ENCODE peak calls at places on chromosomes 13 and 19, in five cellular contexts. Y, T, P, Q and C are unnamed samples.

GRCh38 chr19:1155352-1156304 is 18.4 kb downstream of the SBNO2 start:
- DNase-seq in T (no peak), Q (no peak), Y (no peak), P (no peak), C (no peak)

GRCh38 chr13:68027311-68027710 is 797.2 kb upstream of the PCDH9 start:
- DNase-seq in P (no peak), Y (no peak), Q (no peak), T (no peak), C (no peak)

GRCh38 chr13:110509971-110510786 is 51.3 kb downstream of the RAB20 start:
- DNase-seq in T (no peak), Q (peak; percentile 67), Y (no peak), P (no peak), C (no peak)

GRCh38 chr13:52455677-52456041 is 381 bp downstream of the CKAP2 start:
- DNase-seq in Q (peak; percentile 84), P (peak; percentile 82), T (peak; percentile 62), Y (peak; percentile 70), C (peak; percentile 84)

GRCh38 chr19:2613507-2614295 is 88.8 kb downstream of the GNG7 start:
- DNase-seq in Q (peak; percentile 66), T (no peak), Y (no peak), P (peak; percentile 79), C (no peak)

GRCh38 chr13:37495046-37495445 is 103.5 kb downstream of the POSTN start:
- DNase-seq in Y (peak; percentile 37), P (no peak), Q (no peak), T (no peak), C (no peak)

GRCh38 chr19:16381756-16382401 is 57.3 kb downstream of the KLF2 start:
- DNase-seq in T (peak; percentile 34), P (no peak), Q (no peak), Y (no peak), C (peak; percentile 56)

GRCh38 chr13:34894756-34895155 is 47.3 kb upstream of the NBEA start:
- DNase-seq in Q (no peak), T (no peak), Y (no peak), P (no peak), C (no peak)

GRCh38 chr13:20528451-20528850 is 2.8 kb upstream of the CRYL1 start:
- DNase-seq in P (peak; percentile 58), Q (no peak), T (no peak), Y (no peak), C (no peak)

GRCh38 chr19:6279931-6280591 is at the start of gene MLLT1:
- DNase-seq in Y (peak; percentile 97), P (peak; percentile 99), T (peak; percentile 98), Q (peak; percentile 100), C (peak; percentile 98)
- TF ChIP-seq CTCF in Y (peak; percentile 42), P (peak; percentile 79), T (peak; percentile 78), Q (peak; percentile 45), C (peak; percentile 73)

GRCh38 chr13:22102237-22102636 is 431.4 kb downstream of the FGF9 start:
- DNase-seq in T (no peak), Q (no peak), P (no peak), Y (no peak), C (no peak)

GRCh38 chr13:22107549-22107948 is 436.7 kb downstream of the FGF9 start:
- DNase-seq in P (no peak), T (peak; percentile 33), Q (no peak), Y (peak; percentile 22), C (no peak)

GRCh38 chr13:22106058-22106457 is 435.2 kb downstream of the FGF9 start:
- DNase-seq in T (no peak), Y (no peak), P (no peak), Q (no peak), C (no peak)

GRCh38 chr13:22103628-22104027 is 432.8 kb downstream of the FGF9 start:
- DNase-seq in T (no peak), Y (no peak), P (no peak), Q (no peak), C (no peak)

DNA sequence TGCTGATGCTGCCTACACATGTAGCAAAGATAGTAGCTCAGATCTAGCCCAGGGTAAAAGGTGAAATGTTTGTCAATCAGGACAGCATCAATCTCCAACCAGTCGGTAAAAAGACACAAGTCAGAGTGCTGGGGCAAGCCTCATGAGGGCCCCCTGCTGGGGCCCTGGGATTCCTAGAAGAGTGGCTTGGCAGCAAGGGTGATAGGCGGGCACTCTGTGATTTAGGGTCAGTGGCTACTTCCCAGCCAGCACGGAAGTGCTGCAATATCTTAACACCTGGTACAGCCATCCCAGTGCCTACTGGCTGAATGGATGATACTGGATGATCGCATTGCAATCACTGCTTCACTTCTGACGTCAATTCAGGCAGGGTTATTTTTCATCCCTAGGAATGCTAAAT is 432.2 kb downstream of the FGF9 start:
- DNase-seq in P (no peak), T (no peak), Y (no peak), Q (peak; percentile 4), C (peak; percentile 34)
- TF ChIP-seq CTCF in P (no peak), T (no peak), Y (no peak), Q (peak; percentile 23), C (no peak)

GRCh38 chr13:80388506-80388905 is 47.6 kb upstream of the SPRY2 start:
- DNase-seq in T (no peak), Q (no peak), Y (no peak), P (no peak), C (no peak)
- TF ChIP-seq CTCF in T (no peak), Q (no peak), Y (no peak), P (no peak), C (no peak)

GRCh38 chr19:10603084-10603872 is 16.2 kb upstream of the AP1M2 start:
- DNase-seq in P (peak; percentile 90), T (no peak), Q (peak; percentile 44), Y (no peak), C (peak; percentile 54)
- TF ChIP-seq CTCF in P (no peak), T (no peak), Q (peak; percentile 20), Y (no peak), C (no peak)

DNA sequence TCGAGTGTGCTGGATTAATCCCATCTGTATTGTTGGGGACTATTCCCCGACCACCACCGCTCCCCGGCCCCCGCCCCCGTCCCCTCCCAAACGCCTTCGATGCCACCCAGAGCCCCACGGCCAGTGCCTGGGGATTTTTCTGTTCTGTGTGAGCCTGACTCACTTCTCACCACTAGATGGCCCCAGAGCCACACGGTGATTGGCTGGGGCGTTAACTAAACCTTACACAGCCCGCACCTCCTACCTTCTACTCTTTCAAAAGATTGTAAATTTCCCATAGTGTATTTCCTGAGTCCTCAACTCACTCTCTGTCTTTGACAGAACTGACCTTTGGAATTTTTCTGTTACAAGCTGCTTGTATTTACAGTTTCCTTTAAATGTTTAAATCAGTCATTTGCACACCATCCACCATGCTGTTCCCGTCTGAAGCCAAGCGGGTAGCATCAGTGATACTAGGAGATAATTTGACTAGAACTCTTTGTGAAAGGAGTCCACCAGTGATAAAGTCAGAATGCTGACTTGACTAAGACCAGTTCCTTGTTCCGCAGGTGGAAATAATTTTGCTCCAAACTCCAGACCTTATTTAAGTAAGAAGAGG is 61.4 kb downstream of the RFX2 start:
- DNase-seq in Q (peak; percentile 87), T (peak; percentile 78), P (peak; percentile 81), Y (peak; percentile 71), C (peak; percentile 90)
- TF ChIP-seq CTCF in Q (peak; percentile 76), T (peak; percentile 77), P (peak; percentile 94), Y (peak; percentile 89), C (peak; percentile 60)

GRCh38 chr19:50703915-50704548 is 15.6 kb downstream of the SHANK1 start:
- DNase-seq in Q (peak; percentile 72), Y (no peak), P (no peak), T (no peak), C (no peak)
- TF ChIP-seq CTCF in Q (peak; percentile 66), Y (no peak), P (no peak), T (no peak), C (no peak)

DNA sequence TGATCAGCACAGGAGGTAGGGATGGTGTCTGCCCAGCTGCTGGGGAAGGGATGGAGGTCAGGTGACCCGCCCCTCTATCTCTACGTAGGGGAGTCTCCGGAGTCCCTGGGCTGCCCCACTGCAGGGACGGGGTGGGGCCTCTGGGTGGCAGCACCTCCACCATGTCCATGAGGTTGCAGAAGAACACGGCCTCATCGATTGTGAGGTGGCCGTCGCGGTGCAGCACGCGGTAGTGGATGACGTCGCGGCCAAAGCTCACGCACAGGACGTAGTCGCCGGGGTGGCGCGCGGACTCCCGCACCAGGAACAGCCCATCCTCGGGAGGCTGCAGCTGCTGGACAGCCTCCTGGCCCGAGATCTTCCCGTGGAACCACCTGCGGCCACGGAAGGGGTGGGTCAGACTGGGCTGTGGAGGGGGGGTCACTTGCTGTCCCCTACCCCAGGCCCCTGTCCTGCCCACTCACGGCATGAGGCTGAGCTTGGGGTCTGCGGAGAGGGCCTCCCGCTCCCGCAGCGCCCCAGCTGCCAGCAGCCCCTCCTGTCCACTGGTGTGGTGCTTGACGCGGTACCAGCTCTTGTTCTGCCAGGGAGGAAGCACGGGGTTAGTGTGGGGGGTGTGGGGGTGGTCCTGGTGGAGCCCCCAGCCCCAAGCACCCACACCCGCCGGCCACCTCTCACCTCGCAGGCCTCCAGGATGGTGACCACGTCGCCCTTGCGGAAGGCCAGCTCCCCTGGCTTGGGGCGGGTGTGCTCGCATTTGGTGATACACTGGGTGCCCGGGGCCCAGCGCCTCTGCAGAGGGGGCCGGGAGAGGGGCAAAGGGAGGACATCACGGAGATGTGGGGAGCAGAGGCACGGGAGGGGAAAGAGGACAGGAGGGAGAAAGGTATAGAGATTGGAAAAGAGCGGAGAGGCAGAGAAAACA is 2.3 kb downstream of the MATK start:
- DNase-seq in Q (peak; percentile 50), P (no peak), Y (no peak), T (no peak), C (no peak)
- TF ChIP-seq CTCF in Q (peak; percentile 44), P (peak; percentile 28), Y (peak; percentile 15), T (no peak), C (no peak)